ENCODE peak calls at places on chromosomes 2 and 18, in ten cellular contexts. One of them, this sample, is unnamed.

GRCh38 chr2:54704688-54705605 is 18.5 kb upstream of the EML6 start:
- DNase-seq in HCT116: peak; percentile 42
- DNase-seq in CD8-positive, alpha-beta T cell: no peak
- DNase-seq in CD8-positive, alpha-beta memory T cell: peak; percentile 42
- DNase-seq in heart left ventricle: no peak
- DNase-seq in mammary epithelial cell: peak; percentile 40
- DNase-seq in fibroblast of lung: peak; percentile 83
- DNase-seq in MM.1S: peak; percentile 64
- DNase-seq in psoas muscle: no peak
- DNase-seq in IMR-90: peak; percentile 77
- DNase-seq in this sample: peak; percentile 30

GRCh38 chr18:55088000-55088401 is 128.7 kb upstream of the CCDC68 start:
- DNase-seq in HCT116: no peak
- DNase-seq in CD8-positive, alpha-beta T cell: no peak
- DNase-seq in CD8-positive, alpha-beta memory T cell: no peak
- DNase-seq in heart left ventricle: no peak
- DNase-seq in mammary epithelial cell: peak; percentile 14
- DNase-seq in fibroblast of lung: no peak
- DNase-seq in MM.1S: no peak
- DNase-seq in psoas muscle: no peak
- DNase-seq in IMR-90: no peak
- DNase-seq in this sample: no peak

GRCh38 chr2:1674766-1675397 is 69.4 kb downstream of the PXDN start:
- DNase-seq in HCT116: no peak
- DNase-seq in CD8-positive, alpha-beta T cell: no peak
- DNase-seq in CD8-positive, alpha-beta memory T cell: no peak
- DNase-seq in heart left ventricle: no peak
- DNase-seq in mammary epithelial cell: no peak
- DNase-seq in fibroblast of lung: no peak
- DNase-seq in MM.1S: no peak
- DNase-seq in psoas muscle: no peak
- DNase-seq in IMR-90: no peak
- DNase-seq in this sample: peak; percentile 43

GRCh38 chr18:9215221-9215933 is 78.8 kb downstream of the ANKRD12 start:
- DNase-seq in HCT116: no peak
- DNase-seq in CD8-positive, alpha-beta T cell: no peak
- DNase-seq in CD8-positive, alpha-beta memory T cell: no peak
- DNase-seq in heart left ventricle: no peak
- DNase-seq in mammary epithelial cell: no peak
- DNase-seq in fibroblast of lung: no peak
- DNase-seq in MM.1S: no peak
- DNase-seq in psoas muscle: no peak
- DNase-seq in IMR-90: no peak
- DNase-seq in this sample: no peak

GRCh38 chr2:110173523-110173922 is 31.3 kb downstream of the NPHP1 start:
- DNase-seq in HCT116: no peak
- DNase-seq in CD8-positive, alpha-beta T cell: no peak
- DNase-seq in CD8-positive, alpha-beta memory T cell: no peak
- DNase-seq in heart left ventricle: no peak
- DNase-seq in mammary epithelial cell: peak; percentile 78
- DNase-seq in fibroblast of lung: peak; percentile 69
- DNase-seq in MM.1S: no peak
- DNase-seq in psoas muscle: no peak
- DNase-seq in IMR-90: peak; percentile 70
- DNase-seq in this sample: no peak

GRCh38 chr2:240820014-240820606 is at the start of gene KIF1A:
- DNase-seq in HCT116: no peak
- DNase-seq in CD8-positive, alpha-beta T cell: no peak
- DNase-seq in CD8-positive, alpha-beta memory T cell: no peak
- DNase-seq in heart left ventricle: peak; percentile 25
- DNase-seq in mammary epithelial cell: no peak
- DNase-seq in fibroblast of lung: no peak
- DNase-seq in MM.1S: no peak
- DNase-seq in psoas muscle: peak; percentile 46
- DNase-seq in IMR-90: no peak
- DNase-seq in this sample: no peak

GRCh38 chr2:96256611-96257113 is 9.1 kb downstream of the TMEM127 start:
- DNase-seq in HCT116: no peak
- DNase-seq in CD8-positive, alpha-beta T cell: no peak
- DNase-seq in CD8-positive, alpha-beta memory T cell: peak; percentile 50
- DNase-seq in heart left ventricle: no peak
- DNase-seq in mammary epithelial cell: no peak
- DNase-seq in fibroblast of lung: no peak
- DNase-seq in MM.1S: no peak
- DNase-seq in psoas muscle: no peak
- DNase-seq in IMR-90: no peak
- DNase-seq in this sample: no peak

GRCh38 chr2:11807156-11808015 is 61.0 kb downstream of the LPIN1 start:
- DNase-seq in HCT116: no peak
- DNase-seq in CD8-positive, alpha-beta T cell: no peak
- DNase-seq in CD8-positive, alpha-beta memory T cell: no peak
- DNase-seq in heart left ventricle: no peak
- DNase-seq in mammary epithelial cell: no peak
- DNase-seq in fibroblast of lung: no peak
- DNase-seq in MM.1S: no peak
- DNase-seq in psoas muscle: no peak
- DNase-seq in IMR-90: no peak
- DNase-seq in this sample: no peak

GRCh38 chr2:101793277-101793969 is 95.9 kb downstream of the MAP4K4 start:
- DNase-seq in HCT116: no peak
- DNase-seq in CD8-positive, alpha-beta T cell: peak; percentile 32
- DNase-seq in CD8-positive, alpha-beta memory T cell: no peak
- DNase-seq in heart left ventricle: peak; percentile 62
- DNase-seq in mammary epithelial cell: no peak
- DNase-seq in fibroblast of lung: peak; percentile 32
- DNase-seq in MM.1S: no peak
- DNase-seq in psoas muscle: no peak
- DNase-seq in IMR-90: no peak
- DNase-seq in this sample: no peak

GRCh38 chr2:219180961-219181360 is 2.9 kb downstream of the RETREG2 start:
- DNase-seq in HCT116: no peak
- DNase-seq in CD8-positive, alpha-beta T cell: no peak
- DNase-seq in CD8-positive, alpha-beta memory T cell: no peak
- DNase-seq in heart left ventricle: no peak
- DNase-seq in mammary epithelial cell: no peak
- DNase-seq in fibroblast of lung: no peak
- DNase-seq in MM.1S: no peak
- DNase-seq in psoas muscle: no peak
- DNase-seq in IMR-90: no peak
- DNase-seq in this sample: no peak
- H3K36me3 ChIP-seq in HCT116: peaks cover 13% of the 10 kb centered on the region
- H3K36me3 ChIP-seq in CD8-positive, alpha-beta T cell: peaks cover 43% of the 10 kb centered on the region
- H3K36me3 ChIP-seq in CD8-positive, alpha-beta memory T cell: peaks cover 42% of the 10 kb centered on the region
- H3K36me3 ChIP-seq in heart left ventricle: peaks cover 65% of the 10 kb centered on the region
- H3K36me3 ChIP-seq in mammary epithelial cell: peaks cover 17% of the 10 kb centered on the region
- H3K36me3 ChIP-seq in fibroblast of lung: peaks cover 12% of the 10 kb centered on the region
- H3K36me3 ChIP-seq in MM.1S: peaks cover 4% of the 10 kb centered on the region
- H3K36me3 ChIP-seq in psoas muscle: peaks cover 6% of the 10 kb centered on the region
- H3K36me3 ChIP-seq in IMR-90: peaks cover 43% of the 10 kb centered on the region
- H3K36me3 ChIP-seq in this sample: peaks cover 55% of the 10 kb centered on the region

DNA sequence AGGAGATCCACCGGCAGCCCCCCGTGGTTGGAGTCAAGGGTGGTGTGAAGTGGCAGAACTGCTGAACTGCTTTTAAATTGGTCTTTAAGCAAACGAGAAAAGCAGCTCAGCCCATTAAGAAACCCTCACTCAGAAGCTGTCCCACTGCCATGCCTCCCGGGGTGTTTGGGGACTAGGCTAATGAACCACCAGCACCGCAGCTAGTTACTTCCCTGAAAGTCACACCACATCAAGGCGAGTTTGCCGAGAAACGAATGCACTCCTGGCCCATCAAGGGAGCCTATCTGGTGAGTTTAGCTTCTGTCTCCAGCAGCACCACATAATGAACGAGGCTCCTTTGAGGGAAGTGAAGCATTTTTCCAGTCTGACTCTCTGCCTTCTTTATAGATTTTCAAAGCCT is 14.6 kb upstream of the ALK start:
- DNase-seq in HCT116: no peak
- DNase-seq in CD8-positive, alpha-beta T cell: no peak
- DNase-seq in CD8-positive, alpha-beta memory T cell: no peak
- DNase-seq in heart left ventricle: no peak
- DNase-seq in mammary epithelial cell: no peak
- DNase-seq in fibroblast of lung: no peak
- DNase-seq in MM.1S: no peak
- DNase-seq in psoas muscle: no peak
- DNase-seq in IMR-90: no peak
- DNase-seq in this sample: no peak
- H3K9me3 ChIP-seq in HCT116: no peaks in the 10 kb centered on the region
- H3K9me3 ChIP-seq in CD8-positive, alpha-beta T cell: no peaks in the 10 kb centered on the region
- H3K9me3 ChIP-seq in CD8-positive, alpha-beta memory T cell: no peaks in the 10 kb centered on the region
- H3K9me3 ChIP-seq in heart left ventricle: no peaks in the 10 kb centered on the region
- H3K9me3 ChIP-seq in mammary epithelial cell: no peaks in the 10 kb centered on the region
- H3K9me3 ChIP-seq in fibroblast of lung: no peaks in the 10 kb centered on the region
- H3K9me3 ChIP-seq in MM.1S: no peaks in the 10 kb centered on the region
- H3K9me3 ChIP-seq in psoas muscle: no peaks in the 10 kb centered on the region
- H3K9me3 ChIP-seq in IMR-90: no peaks in the 10 kb centered on the region
- H3K9me3 ChIP-seq in this sample: no peaks in the 10 kb centered on the region

DNA sequence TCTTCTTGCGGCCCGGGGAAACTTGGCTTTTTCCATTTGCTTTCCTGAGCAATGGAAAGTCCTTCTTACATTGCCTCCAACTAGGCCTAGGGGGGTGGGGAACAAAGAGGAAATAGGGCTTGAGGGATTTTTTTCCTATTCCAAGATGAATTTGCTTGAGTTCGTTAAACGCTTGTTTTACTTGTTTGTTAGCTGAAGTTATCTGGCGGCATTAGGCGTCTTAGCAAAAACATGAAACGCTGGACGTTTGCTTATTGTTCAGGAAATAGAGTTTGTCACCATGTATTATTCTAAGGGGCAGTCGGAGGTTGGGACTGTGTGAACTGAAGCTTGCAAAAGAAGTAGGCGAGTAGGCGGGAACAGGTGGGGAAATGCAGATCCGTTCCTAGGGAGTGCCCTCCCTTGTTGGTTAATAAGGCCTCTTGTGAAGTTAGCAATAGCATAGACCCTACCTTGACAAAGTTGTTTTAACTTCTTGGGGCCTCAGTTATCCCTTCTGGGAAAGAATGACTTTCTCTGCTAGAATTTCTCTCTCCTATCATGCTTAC is 1.9 kb downstream of the CABLES1 start:
- DNase-seq in HCT116: no peak
- DNase-seq in CD8-positive, alpha-beta T cell: no peak
- DNase-seq in CD8-positive, alpha-beta memory T cell: no peak
- DNase-seq in heart left ventricle: no peak
- DNase-seq in mammary epithelial cell: no peak
- DNase-seq in fibroblast of lung: peak; percentile 38
- DNase-seq in MM.1S: peak; percentile 38
- DNase-seq in psoas muscle: no peak
- DNase-seq in IMR-90: no peak
- DNase-seq in this sample: no peak
- H3K4me3 ChIP-seq in HCT116: peak overlapping the region; percentile 67
- H3K4me3 ChIP-seq in CD8-positive, alpha-beta T cell: no peak overlapping the region
- H3K4me3 ChIP-seq in CD8-positive, alpha-beta memory T cell: no peak overlapping the region
- H3K4me3 ChIP-seq in heart left ventricle: peak overlapping the region; percentile 37
- H3K4me3 ChIP-seq in mammary epithelial cell: peak overlapping the region; percentile 62
- H3K4me3 ChIP-seq in fibroblast of lung: peak overlapping the region; percentile 44
- H3K4me3 ChIP-seq in MM.1S: peak overlapping the region; percentile 93
- H3K4me3 ChIP-seq in psoas muscle: peak overlapping the region; percentile 72
- H3K4me3 ChIP-seq in IMR-90: peak overlapping the region; percentile 79
- H3K4me3 ChIP-seq in this sample: peak overlapping the region; percentile 91

GRCh38 chr2:178574789-178575188 is 94.5 kb downstream of the PLEKHA3 start:
- DNase-seq in HCT116: no peak
- DNase-seq in CD8-positive, alpha-beta T cell: no peak
- DNase-seq in CD8-positive, alpha-beta memory T cell: no peak
- DNase-seq in heart left ventricle: no peak
- DNase-seq in mammary epithelial cell: no peak
- DNase-seq in fibroblast of lung: no peak
- DNase-seq in MM.1S: no peak
- DNase-seq in psoas muscle: no peak
- DNase-seq in IMR-90: no peak
- DNase-seq in this sample: no peak
- H3K36me3 ChIP-seq in HCT116: no peaks in the 10 kb centered on the region
- H3K36me3 ChIP-seq in CD8-positive, alpha-beta T cell: peaks cover 14% of the 10 kb centered on the region
- H3K36me3 ChIP-seq in CD8-positive, alpha-beta memory T cell: peaks cover 25% of the 10 kb centered on the region
- H3K36me3 ChIP-seq in heart left ventricle: peaks cover 100% of the 10 kb centered on the region
- H3K36me3 ChIP-seq in mammary epithelial cell: no peaks in the 10 kb centered on the region
- H3K36me3 ChIP-seq in fibroblast of lung: peaks cover 2% of the 10 kb centered on the region
- H3K36me3 ChIP-seq in MM.1S: no peaks in the 10 kb centered on the region
- H3K36me3 ChIP-seq in psoas muscle: peaks cover 39% of the 10 kb centered on the region
- H3K36me3 ChIP-seq in IMR-90: peaks cover 8% of the 10 kb centered on the region
- H3K36me3 ChIP-seq in this sample: no peaks in the 10 kb centered on the region

GRCh38 chr2:30759481-30759880 is 47.8 kb downstream of the CAPN13 start:
- DNase-seq in HCT116: no peak
- DNase-seq in CD8-positive, alpha-beta T cell: no peak
- DNase-seq in CD8-positive, alpha-beta memory T cell: no peak
- DNase-seq in heart left ventricle: no peak
- DNase-seq in mammary epithelial cell: no peak
- DNase-seq in fibroblast of lung: no peak
- DNase-seq in MM.1S: no peak
- DNase-seq in psoas muscle: no peak
- DNase-seq in IMR-90: no peak
- DNase-seq in this sample: no peak
- H3K9me3 ChIP-seq in HCT116: no peaks in the 10 kb centered on the region
- H3K9me3 ChIP-seq in CD8-positive, alpha-beta T cell: no peaks in the 10 kb centered on the region
- H3K9me3 ChIP-seq in CD8-positive, alpha-beta memory T cell: no peaks in the 10 kb centered on the region
- H3K9me3 ChIP-seq in heart left ventricle: no peaks in the 10 kb centered on the region
- H3K9me3 ChIP-seq in mammary epithelial cell: no peaks in the 10 kb centered on the region
- H3K9me3 ChIP-seq in fibroblast of lung: no peaks in the 10 kb centered on the region
- H3K9me3 ChIP-seq in MM.1S: no peaks in the 10 kb centered on the region
- H3K9me3 ChIP-seq in psoas muscle: no peaks in the 10 kb centered on the region
- H3K9me3 ChIP-seq in IMR-90: no peaks in the 10 kb centered on the region
- H3K9me3 ChIP-seq in this sample: no peaks in the 10 kb centered on the region

This sample was measured in SJSA1.